ENCODE peak calls at places on chromosomes 5 and 9, in seven cellular contexts. One of them, this sample, is unnamed.
A peak's percentile ranks its signal among the peaks of the same experiment; 100 is the strongest.

GRCh38 chr9:95027914-95028854 is 289.3 kb downstream of the FANCC start:
- DNase-seq in ovary: no peak
- DNase-seq in stimulated activated CD4-positive, alpha-beta T cell treated with anti-CD3 and anti-CD28 coated beads, Interleukin-15, amount 100 ng/mL, for 1 hour: no peak
- DNase-seq in keratinocyte: no peak
- DNase-seq in amygdala: no peak
- DNase-seq in activated CD4-positive, alpha-beta T cell treated with anti-CD3 and anti-CD28 coated beads for 4 hours: no peak
- DNase-seq in CD8-positive, alpha-beta T cell: no peak
- DNase-seq in this sample: no peak

GRCh38 chr5:106923409-106923808 is 747.3 kb downstream of the EFNA5 start:
- DNase-seq in ovary: no peak
- DNase-seq in stimulated activated CD4-positive, alpha-beta T cell treated with anti-CD3 and anti-CD28 coated beads, Interleukin-15, amount 100 ng/mL, for 1 hour: no peak
- DNase-seq in keratinocyte: no peak
- DNase-seq in amygdala: no peak
- DNase-seq in activated CD4-positive, alpha-beta T cell treated with anti-CD3 and anti-CD28 coated beads for 4 hours: no peak
- DNase-seq in CD8-positive, alpha-beta T cell: no peak
- DNase-seq in this sample: no peak

GRCh38 chr9:16727452-16728127 is 142.9 kb downstream of the BNC2 start:
- DNase-seq in ovary: no peak
- DNase-seq in stimulated activated CD4-positive, alpha-beta T cell treated with anti-CD3 and anti-CD28 coated beads, Interleukin-15, amount 100 ng/mL, for 1 hour: no peak
- DNase-seq in keratinocyte: no peak
- DNase-seq in amygdala: no peak
- DNase-seq in activated CD4-positive, alpha-beta T cell treated with anti-CD3 and anti-CD28 coated beads for 4 hours: no peak
- DNase-seq in CD8-positive, alpha-beta T cell: no peak
- DNase-seq in this sample: peak; percentile 40

GRCh38 chr5:54460181-54460919 is 4.9 kb downstream of the HSPB3 start:
- DNase-seq in ovary: no peak
- DNase-seq in stimulated activated CD4-positive, alpha-beta T cell treated with anti-CD3 and anti-CD28 coated beads, Interleukin-15, amount 100 ng/mL, for 1 hour: no peak
- DNase-seq in keratinocyte: no peak
- DNase-seq in amygdala: no peak
- DNase-seq in activated CD4-positive, alpha-beta T cell treated with anti-CD3 and anti-CD28 coated beads for 4 hours: no peak
- DNase-seq in CD8-positive, alpha-beta T cell: no peak
- DNase-seq in this sample: peak; percentile 50

GRCh38 chr9:71245651-71246050 is 124.2 kb upstream of the TRPM3 start:
- DNase-seq in ovary: no peak
- DNase-seq in stimulated activated CD4-positive, alpha-beta T cell treated with anti-CD3 and anti-CD28 coated beads, Interleukin-15, amount 100 ng/mL, for 1 hour: no peak
- DNase-seq in keratinocyte: no peak
- DNase-seq in amygdala: no peak
- DNase-seq in activated CD4-positive, alpha-beta T cell treated with anti-CD3 and anti-CD28 coated beads for 4 hours: no peak
- DNase-seq in CD8-positive, alpha-beta T cell: no peak
- DNase-seq in this sample: no peak

GRCh38 chr5:115869256-115869655 is 27.5 kb downstream of the AP3S1 start:
- DNase-seq in ovary: no peak
- DNase-seq in stimulated activated CD4-positive, alpha-beta T cell treated with anti-CD3 and anti-CD28 coated beads, Interleukin-15, amount 100 ng/mL, for 1 hour: no peak
- DNase-seq in keratinocyte: no peak
- DNase-seq in amygdala: no peak
- DNase-seq in activated CD4-positive, alpha-beta T cell treated with anti-CD3 and anti-CD28 coated beads for 4 hours: no peak
- DNase-seq in CD8-positive, alpha-beta T cell: no peak
- DNase-seq in this sample: no peak

GRCh38 chr5:169691473-169691872 is 54.4 kb downstream of the DOCK2 start:
- DNase-seq in ovary: no peak
- DNase-seq in stimulated activated CD4-positive, alpha-beta T cell treated with anti-CD3 and anti-CD28 coated beads, Interleukin-15, amount 100 ng/mL, for 1 hour: no peak
- DNase-seq in keratinocyte: no peak
- DNase-seq in amygdala: no peak
- DNase-seq in activated CD4-positive, alpha-beta T cell treated with anti-CD3 and anti-CD28 coated beads for 4 hours: no peak
- DNase-seq in CD8-positive, alpha-beta T cell: no peak
- DNase-seq in this sample: peak; percentile 69

GRCh38 chr5:157748740-157749461 is 5.4 kb downstream of the LSM11 start:
- DNase-seq in ovary: no peak
- DNase-seq in stimulated activated CD4-positive, alpha-beta T cell treated with anti-CD3 and anti-CD28 coated beads, Interleukin-15, amount 100 ng/mL, for 1 hour: no peak
- DNase-seq in keratinocyte: peak; percentile 26
- DNase-seq in amygdala: no peak
- DNase-seq in activated CD4-positive, alpha-beta T cell treated with anti-CD3 and anti-CD28 coated beads for 4 hours: no peak
- DNase-seq in CD8-positive, alpha-beta T cell: no peak
- DNase-seq in this sample: peak; percentile 64

GRCh38 chr5:61619777-61620518 is 287.9 kb downstream of the ZSWIM6 start:
- DNase-seq in ovary: no peak
- DNase-seq in stimulated activated CD4-positive, alpha-beta T cell treated with anti-CD3 and anti-CD28 coated beads, Interleukin-15, amount 100 ng/mL, for 1 hour: no peak
- DNase-seq in keratinocyte: no peak
- DNase-seq in amygdala: no peak
- DNase-seq in activated CD4-positive, alpha-beta T cell treated with anti-CD3 and anti-CD28 coated beads for 4 hours: no peak
- DNase-seq in CD8-positive, alpha-beta T cell: no peak
- DNase-seq in this sample: no peak

GRCh38 chr9:131704195-131704983 is 35.5 kb downstream of the RAPGEF1 start:
- DNase-seq in ovary: no peak
- DNase-seq in stimulated activated CD4-positive, alpha-beta T cell treated with anti-CD3 and anti-CD28 coated beads, Interleukin-15, amount 100 ng/mL, for 1 hour: no peak
- DNase-seq in keratinocyte: no peak
- DNase-seq in amygdala: no peak
- DNase-seq in activated CD4-positive, alpha-beta T cell treated with anti-CD3 and anti-CD28 coated beads for 4 hours: no peak
- DNase-seq in CD8-positive, alpha-beta T cell: no peak
- DNase-seq in this sample: no peak

GRCh38 chr5:58745350-58745749 is 162.5 kb downstream of the RAB3C start:
- DNase-seq in ovary: no peak
- DNase-seq in stimulated activated CD4-positive, alpha-beta T cell treated with anti-CD3 and anti-CD28 coated beads, Interleukin-15, amount 100 ng/mL, for 1 hour: no peak
- DNase-seq in keratinocyte: no peak
- DNase-seq in amygdala: no peak
- DNase-seq in activated CD4-positive, alpha-beta T cell treated with anti-CD3 and anti-CD28 coated beads for 4 hours: no peak
- DNase-seq in CD8-positive, alpha-beta T cell: no peak
- DNase-seq in this sample: no peak

GRCh38 chr5:26492835-26493459 is 545.4 kb downstream of the CDH9 start:
- DNase-seq in ovary: no peak
- DNase-seq in stimulated activated CD4-positive, alpha-beta T cell treated with anti-CD3 and anti-CD28 coated beads, Interleukin-15, amount 100 ng/mL, for 1 hour: no peak
- DNase-seq in keratinocyte: no peak
- DNase-seq in amygdala: no peak
- DNase-seq in activated CD4-positive, alpha-beta T cell treated with anti-CD3 and anti-CD28 coated beads for 4 hours: no peak
- DNase-seq in CD8-positive, alpha-beta T cell: no peak
- DNase-seq in this sample: no peak

GRCh38 chr5:1208743-1209551 is 7.6 kb downstream of the SLC6A19 start:
- DNase-seq in ovary: no peak
- DNase-seq in stimulated activated CD4-positive, alpha-beta T cell treated with anti-CD3 and anti-CD28 coated beads, Interleukin-15, amount 100 ng/mL, for 1 hour: no peak
- DNase-seq in keratinocyte: no peak
- DNase-seq in amygdala: no peak
- DNase-seq in activated CD4-positive, alpha-beta T cell treated with anti-CD3 and anti-CD28 coated beads for 4 hours: no peak
- DNase-seq in CD8-positive, alpha-beta T cell: no peak
- DNase-seq in this sample: peak; percentile 5

GRCh38 chr5:136222575-136223235 is 29.7 kb upstream of the SMIM32 start:
- DNase-seq in ovary: no peak
- DNase-seq in stimulated activated CD4-positive, alpha-beta T cell treated with anti-CD3 and anti-CD28 coated beads, Interleukin-15, amount 100 ng/mL, for 1 hour: no peak
- DNase-seq in keratinocyte: no peak
- DNase-seq in amygdala: no peak
- DNase-seq in activated CD4-positive, alpha-beta T cell treated with anti-CD3 and anti-CD28 coated beads for 4 hours: no peak
- DNase-seq in CD8-positive, alpha-beta T cell: no peak
- DNase-seq in this sample: no peak

GRCh38 chr5:52452098-52452497 is 335.6 kb upstream of the ITGA1 start:
- DNase-seq in ovary: no peak
- DNase-seq in stimulated activated CD4-positive, alpha-beta T cell treated with anti-CD3 and anti-CD28 coated beads, Interleukin-15, amount 100 ng/mL, for 1 hour: no peak
- DNase-seq in keratinocyte: no peak
- DNase-seq in amygdala: no peak
- DNase-seq in activated CD4-positive, alpha-beta T cell treated with anti-CD3 and anti-CD28 coated beads for 4 hours: no peak
- DNase-seq in CD8-positive, alpha-beta T cell: no peak
- DNase-seq in this sample: no peak

GRCh38 chr5:169300468-169301385 is at the start of gene SLIT3:
- DNase-seq in ovary: peak; percentile 88
- DNase-seq in stimulated activated CD4-positive, alpha-beta T cell treated with anti-CD3 and anti-CD28 coated beads, Interleukin-15, amount 100 ng/mL, for 1 hour: no peak
- DNase-seq in keratinocyte: peak; percentile 19
- DNase-seq in amygdala: no peak
- DNase-seq in activated CD4-positive, alpha-beta T cell treated with anti-CD3 and anti-CD28 coated beads for 4 hours: no peak
- DNase-seq in CD8-positive, alpha-beta T cell: no peak
- DNase-seq in this sample: peak; percentile 92

GRCh38 chr5:460413-460700 is 17.4 kb downstream of the EXOC3 start:
- DNase-seq in ovary: no peak
- DNase-seq in stimulated activated CD4-positive, alpha-beta T cell treated with anti-CD3 and anti-CD28 coated beads, Interleukin-15, amount 100 ng/mL, for 1 hour: no peak
- DNase-seq in keratinocyte: no peak
- DNase-seq in amygdala: no peak
- DNase-seq in activated CD4-positive, alpha-beta T cell treated with anti-CD3 and anti-CD28 coated beads for 4 hours: no peak
- DNase-seq in CD8-positive, alpha-beta T cell: no peak
- DNase-seq in this sample: no peak

GRCh38 chr5:80037366-80037765 is 2.2 kb downstream of the THBS4 start:
- DNase-seq in ovary: no peak
- DNase-seq in stimulated activated CD4-positive, alpha-beta T cell treated with anti-CD3 and anti-CD28 coated beads, Interleukin-15, amount 100 ng/mL, for 1 hour: no peak
- DNase-seq in keratinocyte: no peak
- DNase-seq in amygdala: no peak
- DNase-seq in activated CD4-positive, alpha-beta T cell treated with anti-CD3 and anti-CD28 coated beads for 4 hours: no peak
- DNase-seq in CD8-positive, alpha-beta T cell: no peak
- DNase-seq in this sample: no peak

GRCh38 chr9:95130484-95130883 is 187.0 kb downstream of the FANCC start:
- DNase-seq in ovary: no peak
- DNase-seq in stimulated activated CD4-positive, alpha-beta T cell treated with anti-CD3 and anti-CD28 coated beads, Interleukin-15, amount 100 ng/mL, for 1 hour: no peak
- DNase-seq in keratinocyte: no peak
- DNase-seq in amygdala: no peak
- DNase-seq in activated CD4-positive, alpha-beta T cell treated with anti-CD3 and anti-CD28 coated beads for 4 hours: no peak
- DNase-seq in CD8-positive, alpha-beta T cell: no peak
- DNase-seq in this sample: no peak

GRCh38 chr5:65808818-65809217 is 86.8 kb downstream of the NLN start:
- DNase-seq in ovary: no peak
- DNase-seq in stimulated activated CD4-positive, alpha-beta T cell treated with anti-CD3 and anti-CD28 coated beads, Interleukin-15, amount 100 ng/mL, for 1 hour: no peak
- DNase-seq in keratinocyte: no peak
- DNase-seq in amygdala: no peak
- DNase-seq in activated CD4-positive, alpha-beta T cell treated with anti-CD3 and anti-CD28 coated beads for 4 hours: no peak
- DNase-seq in CD8-positive, alpha-beta T cell: no peak
- DNase-seq in this sample: peak; percentile 63

GRCh38 chr5:94395468-94395867 is 222.9 kb downstream of the KIAA0825 start:
- DNase-seq in ovary: no peak
- DNase-seq in stimulated activated CD4-positive, alpha-beta T cell treated with anti-CD3 and anti-CD28 coated beads, Interleukin-15, amount 100 ng/mL, for 1 hour: no peak
- DNase-seq in keratinocyte: no peak
- DNase-seq in amygdala: no peak
- DNase-seq in activated CD4-positive, alpha-beta T cell treated with anti-CD3 and anti-CD28 coated beads for 4 hours: no peak
- DNase-seq in CD8-positive, alpha-beta T cell: no peak
- DNase-seq in this sample: no peak

This sample was measured in AG10803.